ENCODE peak calls at places on chromosomes 2 and 18, in seven cellular contexts. A is H9, G is H1, X is IMR-90, P is trophoblast cell, N is neuronal stem cell, F is mesenchymal stem cell. H is an unnamed sample.

GRCh38 chr2:193518061-193518817 is 1323.5 kb upstream of the TMEFF2 start:
- DNase-seq in X (peak), N (no peak), P (no peak), A (no peak), F (peak), G (no peak), H (no peak)

GRCh38 chr2:111667542-111668273 is 216.3 kb downstream of the ANAPC1 start:
- DNase-seq in F (peak), X (peak), G (peak), A (no peak), P (peak), N (no peak), H (peak)

GRCh38 chr2:121205321-121205942 is 79.6 kb downstream of the TFCP2L1 start:
- DNase-seq in N (no peak), A (no peak), X (no peak), F (no peak), G (no peak), P (no peak), H (no peak)

GRCh38 chr2:128727404-128727803 is 408.7 kb upstream of the HS6ST1 start:
- DNase-seq in X (no peak), F (no peak), A (no peak), N (no peak), G (no peak), P (no peak), H (no peak)

GRCh38 chr2:70902067-70902442 is 33.6 kb upstream of the ATP6V1B1 start:
- DNase-seq in P (no peak), X (peak), N (no peak), A (no peak), G (no peak), F (no peak), H (peak)

GRCh38 chr2:28633739-28634138 is 117.9 kb upstream of the PPP1CB start:
- DNase-seq in P (peak), N (no peak), G (no peak), X (peak), F (peak), A (no peak), H (no peak)

GRCh38 chr2:46979611-46980010 is 64.0 kb upstream of the MCFD2 start:
- DNase-seq in P (no peak), X (no peak), F (no peak), G (no peak), A (no peak), N (no peak), H (no peak)

GRCh38 chr18:77086656-77087390 is 45.8 kb downstream of the MBP start:
- DNase-seq in P (no peak), X (no peak), A (no peak), N (no peak), F (peak), G (no peak), H (no peak)

GRCh38 chr18:28177828-28178635 is 1.1 kb upstream of the CDH2 start:
- DNase-seq in F (peak), G (peak), X (peak), N (peak), A (peak), P (no peak), H (peak)

GRCh38 chr18:23702606-23703005 is 13.4 kb downstream of the LAMA3 start:
- DNase-seq in A (no peak), G (no peak), N (no peak), F (no peak), X (no peak), P (no peak), H (no peak)

GRCh38 chr2:234189230-234189629 is 138.7 kb downstream of the SPP2 start:
- DNase-seq in G (no peak), N (no peak), A (no peak), F (no peak), X (no peak), P (no peak), H (peak)

GRCh38 chr18:61635901-61636528 is 256.8 kb downstream of the RNF152 start:
- DNase-seq in A (peak), N (peak), P (peak), G (peak), F (peak), X (peak), H (peak)

GRCh38 chr18:61639886-61640285 is 252.9 kb downstream of the RNF152 start:
- DNase-seq in A (no peak), P (no peak), G (no peak), F (peak), N (no peak), X (peak), H (no peak)

GRCh38 chr18:61637905-61638304 is 254.9 kb downstream of the RNF152 start:
- DNase-seq in F (no peak), X (no peak), A (peak), P (no peak), N (no peak), G (peak), H (peak)

DNA sequence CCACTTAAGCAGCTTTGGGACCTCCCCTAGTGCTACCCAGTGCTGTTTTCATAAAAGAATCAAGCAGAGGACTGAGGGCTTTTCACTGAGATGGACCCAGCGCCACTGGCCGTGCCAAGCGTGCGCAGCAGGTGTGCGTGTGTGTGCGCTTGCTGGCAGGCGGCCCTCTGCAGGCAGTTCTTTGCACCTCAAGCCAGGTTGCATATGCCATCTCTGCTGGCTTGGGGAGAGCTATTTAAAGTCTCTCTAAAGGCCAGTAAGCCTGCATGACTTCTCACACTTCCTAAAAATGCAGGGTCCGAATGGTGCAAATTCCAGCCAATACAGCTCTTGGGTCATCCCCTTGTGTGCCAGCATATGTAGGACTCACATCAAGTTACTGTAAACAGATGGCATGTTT is 255.5 kb downstream of the RNF152 start:
- DNase-seq in G (peak), P (no peak), N (peak), X (no peak), F (no peak), A (peak), H (peak)
- H4K8ac ChIP-seq in G (no peak), P (no peak), N (no peak), X (no peak), F (peak), A (no peak), H (no peak)

GRCh38 chr2:114700440-114700839 is 258.0 kb downstream of the DPP10 start:
- DNase-seq in N (no peak), P (no peak), F (no peak), G (no peak), X (no peak), A (no peak), H (no peak)

GRCh38 chr2:114698504-114698903 is 256.1 kb downstream of the DPP10 start:
- DNase-seq in F (no peak), A (no peak), P (no peak), X (no peak), G (no peak), N (no peak), H (peak)

DNA sequence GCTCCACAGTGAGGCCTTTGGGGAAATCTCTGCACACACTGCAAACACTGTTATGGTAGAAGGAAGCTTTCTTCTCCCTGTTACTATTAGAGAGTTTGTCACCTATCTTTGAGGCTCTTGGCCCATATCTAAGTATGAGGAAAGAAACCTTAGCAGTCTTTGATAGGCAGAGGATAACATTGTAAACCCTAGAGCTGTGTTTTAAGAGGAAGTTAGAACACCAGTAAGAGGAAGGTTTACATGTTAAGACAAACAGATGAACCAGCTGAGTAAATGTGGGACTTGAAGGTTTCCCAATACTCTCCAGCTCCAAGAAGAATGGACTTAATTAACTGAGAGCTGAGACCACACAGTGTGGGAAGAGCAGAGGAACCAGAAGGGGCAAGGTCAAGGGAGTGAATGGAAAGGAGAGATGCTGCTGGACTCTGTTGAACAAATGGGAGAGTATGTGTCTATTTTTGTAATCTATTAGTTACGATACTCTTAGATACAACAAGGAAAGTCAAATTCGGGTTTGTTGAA is 257.0 kb downstream of the DPP10 start:
- DNase-seq in F (no peak), N (no peak), P (no peak), A (no peak), X (no peak), G (no peak), H (no peak)
- H4K8ac ChIP-seq in F (no peak), N (no peak), P (no peak), A (no peak), X (no peak), G (no peak), H (no peak)

GRCh38 chr18:69002233-69002632 is 204.4 kb downstream of the CCDC102B start:
- DNase-seq in P (no peak), G (no peak), F (no peak), N (no peak), X (no peak), A (no peak), H (peak)
- H4K8ac ChIP-seq in P (no peak), G (no peak), F (no peak), N (no peak), X (no peak), A (no peak), H (no peak)

DNA sequence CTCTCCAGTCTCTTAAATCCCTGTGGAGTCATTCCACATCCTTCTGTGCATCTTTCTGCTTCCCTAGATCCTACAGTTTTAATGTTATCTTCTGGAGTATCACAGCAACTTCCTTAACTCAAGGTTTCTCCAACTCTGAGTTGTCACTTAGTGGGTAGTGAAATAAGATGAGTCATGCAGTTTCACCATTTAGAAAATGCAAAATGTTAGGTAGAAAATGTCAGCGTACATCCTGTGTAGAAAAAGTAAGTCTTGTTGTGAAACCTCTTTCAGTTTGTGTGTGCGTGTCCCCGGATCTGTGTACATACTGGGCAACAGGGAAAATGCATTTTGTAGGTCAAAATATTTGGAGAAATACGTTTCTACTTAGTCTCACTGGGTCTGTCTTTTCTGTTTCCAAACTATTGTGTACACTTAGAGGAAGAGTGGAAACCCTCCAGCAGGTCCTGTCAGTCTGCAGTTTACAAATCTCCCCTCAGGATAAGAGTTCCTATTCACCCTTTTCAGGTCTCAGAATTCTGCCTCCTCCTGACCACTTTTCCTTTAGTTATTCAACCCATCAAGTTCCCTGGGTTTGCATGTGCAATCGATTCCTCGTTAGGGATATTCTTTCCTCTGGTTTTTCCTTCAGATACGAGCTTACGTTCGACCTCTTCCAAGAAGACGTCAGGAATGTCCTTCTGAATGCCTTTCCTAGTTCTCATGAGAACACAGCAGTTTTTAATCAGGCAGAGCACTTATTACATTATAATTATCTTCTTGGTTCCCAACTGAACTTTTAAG is 154.8 kb downstream of the TGIF1 start:
- DNase-seq in G (no peak), P (peak), X (peak), F (peak), A (no peak), N (no peak), H (peak)
- H4K8ac ChIP-seq in G (no peak), P (peak), X (peak), F (peak), A (no peak), N (no peak), H (peak)